ENCODE peak calls at places on chromosomes 2 and 18, in five cellular contexts. N is kidney, V is neural progenitor cell, X is cardiac muscle cell, T is aorta. G is an unnamed sample.

GRCh38 chr2:36368438-36368837 is 12.9 kb downstream of the CRIM1 start:
- DNase-seq in X (no peak), V (no peak), N (no peak), T (no peak), G (no peak)

GRCh38 chr2:229090231-229090630 is 180.9 kb downstream of the PID1 start:
- DNase-seq in V (no peak), T (no peak), X (no peak), N (no peak), G (no peak)

GRCh38 chr2:41925009-41925408 is 122.8 kb upstream of the PKDCC start:
- DNase-seq in V (no peak), T (no peak), N (no peak), X (no peak), G (no peak)

GRCh38 chr18:10579079-10579867 is 53.4 kb downstream of the NAPG start:
- DNase-seq in V (no peak), N (no peak), X (no peak), T (no peak), G (no peak)

GRCh38 chr18:62788891-62789290 is 73.5 kb downstream of the PHLPP1 start:
- DNase-seq in V (no peak), T (no peak), N (no peak), X (no peak), G (no peak)

GRCh38 chr2:160109939-160110673 is 47.7 kb upstream of the PLA2R1 start:
- DNase-seq in T (peak; percentile 82), X (peak; percentile 88), V (peak; percentile 85), N (peak; percentile 77), G (peak; percentile 55)

GRCh38 chr2:39523308-39524044 is 86.4 kb upstream of the MAP4K3 start:
- DNase-seq in T (no peak), N (no peak), X (no peak), V (no peak), G (no peak)

GRCh38 chr2:52956766-52957165 is 810.8 kb upstream of the CHAC2 start:
- DNase-seq in X (no peak), T (no peak), V (no peak), N (no peak), G (no peak)

GRCh38 chr2:57720728-57721627 is 325.6 kb upstream of the VRK2 start:
- DNase-seq in N (no peak), V (peak; percentile 77), T (no peak), X (peak; percentile 67), G (peak; percentile 2)

GRCh38 chr2:58532641-58533040 is 291.5 kb upstream of the FANCL start:
- DNase-seq in T (no peak), X (no peak), V (no peak), N (no peak), G (no peak)

GRCh38 chr2:47810850-47811249 is 27.9 kb downstream of the MSH6 start:
- DNase-seq in X (no peak), N (no peak), T (no peak), V (no peak), G (no peak)

GRCh38 chr2:232013701-232014353 is 52.3 kb downstream of the DIS3L2 start:
- DNase-seq in T (no peak), X (no peak), N (no peak), V (no peak), G (no peak)

GRCh38 chr18:46481048-46481846 is 175.8 kb downstream of the LOXHD1 start:
- DNase-seq in V (peak; percentile 73), X (peak; percentile 66), N (no peak), T (no peak), G (no peak)

GRCh38 chr2:226909131-226909530 is 73.3 kb downstream of the RHBDD1 start:
- DNase-seq in V (no peak), X (no peak), N (no peak), T (no peak), G (no peak)
- H3K27ac ChIP-seq in V (no peak overlapping the region), X (no peak overlapping the region), N (no peak overlapping the region), T (no peak overlapping the region), G (no peak overlapping the region)

GRCh38 chr18:12088731-12089375 is 4.8 kb upstream of the ANKRD62 start:
- DNase-seq in X (no peak), N (peak; percentile 61), V (no peak), T (no peak), G (no peak)

GRCh38 chr18:12091742-12092141 is 1.9 kb upstream of the ANKRD62 start:
- DNase-seq in T (no peak), X (no peak), N (peak; percentile 56), V (no peak), G (no peak)

GRCh38 chr18:12092398-12093229 is 1.0 kb upstream of the ANKRD62 start:
- DNase-seq in V (peak; percentile 72), T (no peak), X (peak; percentile 48), N (peak; percentile 45), G (no peak)

GRCh38 chr18:12098389-12098788 is 4.7 kb downstream of the ANKRD62 start:
- DNase-seq in N (no peak), X (no peak), V (no peak), T (no peak), G (no peak)

GRCh38 chr18:12093520-12094257 is at the start of gene ANKRD62:
- DNase-seq in X (no peak), N (peak; percentile 53), V (peak; percentile 21), T (no peak), G (no peak)
- H3K4me3 ChIP-seq in X (no peak within 1 kb of the TSS), N (no peak within 1 kb of the TSS), V (no peak within 1 kb of the TSS), T (no peak within 1 kb of the TSS), G (no peak within 1 kb of the TSS)

GRCh38 chr2:42978175-42978886 is 185.9 kb upstream of the HAAO start:
- DNase-seq in T (peak; percentile 47), N (no peak), V (no peak), X (no peak), G (no peak)
- H3K4me1 ChIP-seq in T (no peaks in the 10 kb centered on the region), N (peaks cover 14% of the 10 kb centered on the region), V (peaks cover 16% of the 10 kb centered on the region), X (peaks cover 4% of the 10 kb centered on the region), G (no peaks in the 10 kb centered on the region)

GRCh38 chr2:70948350-70949003 is 12.8 kb downstream of the ATP6V1B1 start:
- DNase-seq in V (peak; percentile 87), N (peak; percentile 90), X (peak; percentile 80), T (peak; percentile 93), G (peak; percentile 62)
- H3K27ac ChIP-seq in V (no peak overlapping the region), N (no peak overlapping the region), X (no peak overlapping the region), T (no peak overlapping the region), G (no peak overlapping the region)

G was measured in CD4-positive, alpha-beta memory T cell.